ENCODE peak calls at places on chromosome 4, in seven cellular contexts. W is ecto neural progenitor cell; Z is activated T-cell treated with anti-CD3 and anti-CD28 coated beads, Interleukin-2, amount 50 U/mL, for 72 hours; F is mesenchymal stem cell; D is mucosa of descending colon; C is stimulated activated CD4-positive, alpha-beta T cell treated with anti-CD3 and anti-CD28 coated beads, Interleukin-1b, Interleukin-23, amount 100 ng/mL, for 1 hour; T is transverse colon. Y is an unnamed sample.

GRCh38 chr4:33722800-33723511 is 2521.4 kb downstream of the ARAP2 start:
- DNase-seq in W (no peak), Z (no peak), F (no peak), D (no peak), C (no peak), T (no peak), Y (no peak)

GRCh38 chr4:13143234-13143633 is 340.9 kb downstream of the RAB28 start:
- DNase-seq in W (no peak), Z (no peak), F (no peak), D (no peak), C (no peak), T (no peak), Y (no peak)

GRCh38 chr4:109576462-109576861 is 16.4 kb downstream of the MCUB start:
- DNase-seq in W (no peak), Z (no peak), F (peak), D (no peak), C (no peak), T (no peak), Y (no peak)

GRCh38 chr4:129043523-129043922 is 49.8 kb downstream of the SCLT1 start:
- DNase-seq in W (no peak), Z (no peak), F (peak), D (no peak), C (no peak), T (no peak), Y (no peak)

GRCh38 chr4:18664051-18664450 is 642.5 kb upstream of the LCORL start:
- DNase-seq in W (peak), Z (no peak), F (no peak), D (no peak), C (no peak), T (no peak), Y (no peak)

GRCh38 chr4:25043548-25043947 is 12.8 kb upstream of the LGI2 start:
- DNase-seq in W (no peak), Z (no peak), F (no peak), D (no peak), C (no peak), T (no peak), Y (no peak)

GRCh38 chr4:72489267-72489666 is 79.8 kb downstream of the ADAMTS3 start:
- DNase-seq in W (no peak), Z (no peak), F (no peak), D (no peak), C (no peak), T (no peak), Y (no peak)

GRCh38 chr4:41146716-41147506 is 67.4 kb downstream of the APBB2 start:
- DNase-seq in W (peak), Z (no peak), F (peak), D (no peak), C (no peak), T (no peak), Y (peak)

GRCh38 chr4:8264106-8264505 is 5.4 kb upstream of the HTRA3 start:
- DNase-seq in W (no peak), Z (no peak), F (no peak), D (no peak), C (no peak), T (no peak), Y (no peak)

GRCh38 chr4:32986236-32986635 is 2266.1 kb downstream of the PCDH7 start:
- DNase-seq in W (no peak), Z (no peak), F (peak), D (no peak), C (no peak), T (no peak), Y (no peak)

GRCh38 chr4:39614487-39615162 is 24.0 kb downstream of the SMIM14 start:
- DNase-seq in W (no peak), Z (no peak), F (peak), D (no peak), C (no peak), T (no peak), Y (no peak)

GRCh38 chr4:150976478-150977118 is 38.5 kb downstream of the LRBA start:
- DNase-seq in W (peak), Z (no peak), F (no peak), D (no peak), C (no peak), T (no peak), Y (no peak)

GRCh38 chr4:2357821-2358745 is 60.4 kb downstream of the ZFYVE28 start:
- DNase-seq in W (no peak), Z (no peak), F (no peak), D (peak), C (no peak), T (peak), Y (no peak)

GRCh38 chr4:125620066-125620850 is 305.5 kb downstream of the FAT4 start:
- DNase-seq in W (no peak), Z (no peak), F (peak), D (no peak), C (no peak), T (no peak), Y (no peak)

GRCh38 chr4:57040510-57040909 is 61.8 kb downstream of the POLR2B start:
- DNase-seq in W (no peak), Z (no peak), F (no peak), D (no peak), C (no peak), T (no peak), Y (no peak)

GRCh38 chr4:66160606-66161005 is 490.3 kb upstream of the EPHA5 start:
- DNase-seq in W (no peak), Z (no peak), F (peak), D (no peak), C (no peak), T (no peak), Y (no peak)

GRCh38 chr4:145097331-145097820 is 620 bp downstream of the ANAPC10 start:
- DNase-seq in W (no peak), Z (no peak), F (no peak), D (no peak), C (no peak), T (no peak), Y (no peak)

GRCh38 chr4:114108869-114109268 is 129.4 kb upstream of the ARSJ start:
- DNase-seq in W (no peak), Z (no peak), F (peak), D (no peak), C (no peak), T (no peak), Y (no peak)

GRCh38 chr4:147285751-147286150 is 195.1 kb upstream of the EDNRA start:
- DNase-seq in W (no peak), Z (no peak), F (no peak), D (no peak), C (no peak), T (no peak), Y (peak)

GRCh38 chr4:159298502-159298901 is 195.6 kb downstream of the RAPGEF2 start:
- DNase-seq in W (no peak), Z (no peak), F (peak), D (no peak), C (no peak), T (no peak), Y (no peak)